ENCODE peak calls at places on chromosomes 4 and X, in six cellular contexts. V, W, A, M, C and F are unnamed samples.

GRCh38 chr4:144658908-144659307 is 13.0 kb downstream of the HHIP start:
- DNase-seq in V (no peak), W (no peak), A (peak; percentile 44), M (no peak), C (no peak), F (no peak)

GRCh38 chr4:16329797-16330134 is 103.5 kb upstream of the TAPT1 start:
- DNase-seq in V (no peak), W (no peak), A (no peak), M (no peak), C (no peak), F (no peak)

GRCh38 chrX:1491851-1492349 is 39.2 kb upstream of the ASMTL start:
- DNase-seq in V (no peak), W (peak; percentile 38), A (peak; percentile 34), M (peak; percentile 56), C (peak; percentile 1), F (peak; percentile 71)

GRCh38 chrX:115892787-115893671 is 277.5 kb upstream of the AGTR2 start:
- DNase-seq in V (no peak), W (peak; percentile 65), A (peak; percentile 80), M (no peak), C (peak; percentile 75), F (peak; percentile 82)

GRCh38 chr4:148112231-148112982 is 329.8 kb downstream of the NR3C2 start:
- DNase-seq in V (no peak), W (no peak), A (peak; percentile 56), M (no peak), C (no peak), F (no peak)

GRCh38 chr4:71938776-71939175 is 93.0 kb upstream of the NPFFR2 start:
- DNase-seq in V (no peak), W (no peak), A (no peak), M (no peak), C (peak; percentile 18), F (no peak)

GRCh38 chr4:129550281-129550785 is 454.4 kb downstream of the C4orf33 start:
- DNase-seq in V (no peak), W (no peak), A (peak; percentile 48), M (no peak), C (no peak), F (no peak)

GRCh38 chr4:121938282-121939092 is 13.4 kb downstream of the TRPC3 start:
- DNase-seq in V (no peak), W (no peak), A (peak; percentile 25), M (no peak), C (no peak), F (no peak)

GRCh38 chr4:81352476-81352875 is 119.2 kb downstream of the RASGEF1B start:
- DNase-seq in V (no peak), W (no peak), A (no peak), M (no peak), C (no peak), F (no peak)

GRCh38 chr4:164997324-164997723 is 19.9 kb upstream of the TRIM61 start:
- DNase-seq in V (no peak), W (no peak), A (peak; percentile 35), M (no peak), C (peak; percentile 13), F (no peak)

GRCh38 chrX:101550825-101551767 is 749 bp downstream of the ARMCX1 start:
- DNase-seq in V (no peak), W (no peak), A (peak; percentile 28), M (no peak), C (peak; percentile 19), F (no peak)

GRCh38 chr4:85837334-85837733 is 362.4 kb downstream of the ARHGAP24 start:
- DNase-seq in V (no peak), W (no peak), A (no peak), M (no peak), C (no peak), F (no peak)

GRCh38 chrX:73182502-73183114 is 32.0 kb downstream of the NAP1L2 start:
- DNase-seq in V (no peak), W (no peak), A (no peak), M (no peak), C (no peak), F (no peak)